ENCODE peak calls at places on chromosomes 12 and 14, in nine cellular contexts. R is H4; T is cardiac fibroblast; B is mucosa of descending colon; J is DMS79 treated with DMSO at 0.1 percent for 48 hours; Q is fibroblast of pulmonary artery; M is activated CD8-positive, alpha-beta memory T cell treated with anti-CD3 and anti-CD28 coated beads for 4 hours; Y is WTC11; N is nucleus accumbens. G is an unnamed sample.

GRCh38 chr12:45131506-45131905 is 80.6 kb upstream of the DBX2 start:
- DNase-seq in R (no peak), T (no peak), B (no peak), J (no peak), Q (no peak), M (no peak), Y (no peak), N (no peak), G (no peak)

GRCh38 chr12:19971396-19971802 is 396.9 kb upstream of the PDE3A start:
- DNase-seq in R (peak; percentile 81), T (peak; percentile 41), B (no peak), J (no peak), Q (peak; percentile 48), M (no peak), Y (peak; percentile 54), N (no peak), G (no peak)

GRCh38 chr14:21070083-21070609 is at the start of gene ARHGEF40:
- DNase-seq in R (no peak), T (peak; percentile 54), B (peak; percentile 67), J (no peak), Q (peak; percentile 41), M (no peak), Y (peak; percentile 58), N (peak; percentile 79), G (peak; percentile 29)

GRCh38 chr12:129202109-129202814 is 349.0 kb downstream of the GLT1D1 start:
- DNase-seq in R (peak; percentile 6), T (no peak), B (no peak), J (no peak), Q (no peak), M (no peak), Y (no peak), N (no peak), G (no peak)

GRCh38 chr14:99266181-99267178 is 5.5 kb downstream of the BCL11B start:
- DNase-seq in R (peak; percentile 72), T (peak; percentile 71), B (peak; percentile 87), J (peak; percentile 84), Q (peak; percentile 73), M (peak; percentile 77), Y (peak; percentile 82), N (peak; percentile 58), G (peak; percentile 90)

GRCh38 chr14:95515523-95516517 is 630 bp downstream of the SYNE3 start:
- DNase-seq in R (peak; percentile 44), T (peak; percentile 66), B (peak; percentile 75), J (peak; percentile 80), Q (peak; percentile 39), M (peak; percentile 62), Y (peak; percentile 68), N (peak; percentile 45), G (peak; percentile 93)

GRCh38 chr12:113589437-113589836 is 117.8 kb upstream of the LHX5 start:
- DNase-seq in R (no peak), T (no peak), B (no peak), J (no peak), Q (no peak), M (no peak), Y (no peak), N (no peak), G (no peak)

GRCh38 chr14:38704220-38704619 is 398.8 kb downstream of the SEC23A start:
- DNase-seq in R (no peak), T (no peak), B (no peak), J (no peak), Q (no peak), M (no peak), Y (no peak), N (no peak), G (no peak)

GRCh38 chr12:45336331-45336730 is 120.4 kb downstream of the ANO6 start:
- DNase-seq in R (peak; percentile 92), T (peak; percentile 78), B (no peak), J (no peak), Q (peak; percentile 93), M (no peak), Y (no peak), N (no peak), G (no peak)

G was measured in CD4-positive, alpha-beta memory T cell.